ENCODE peak calls at places on chromosomes 16 and 17, in four cellular contexts. A is HAP-1, G is adipocyte, M is NCI-H1092 treated with DMSO at 0.1 percent for 48 hours. L is an unnamed sample.

GRCh38 chr17:31339906-31340661 is 18.7 kb upstream of the EVI2A start:
- DNase-seq in G (peak; percentile 70), M (no peak), A (peak; percentile 59), L (no peak)

GRCh38 chr16:64977211-64977920 is 144.5 kb downstream of the CDH11 start:
- DNase-seq in M (no peak), A (no peak), G (no peak), L (no peak)

GRCh38 chr16:72066747-72067146 is 3.7 kb downstream of the HPR start:
- DNase-seq in A (no peak), M (peak; percentile 44), G (peak; percentile 61), L (peak; percentile 12)

GRCh38 chr16:64914-65255 is 7.5 kb downstream of the RHBDF1 start:
- DNase-seq in M (no peak), A (no peak), G (no peak), L (no peak)

GRCh38 chr17:47987240-47987835 is 16.4 kb downstream of the CDK5RAP3 start:
- DNase-seq in G (peak; percentile 49), A (peak; percentile 72), M (peak; percentile 76), L (no peak)

GRCh38 chr17:77906377-77906871 is 52.1 kb upstream of the TNRC6C start:
- DNase-seq in A (no peak), G (no peak), M (no peak), L (no peak)

GRCh38 chr17:60390881-60391418 is 983 bp downstream of the USP32 start:
- DNase-seq in G (peak; percentile 78), M (peak; percentile 51), A (peak; percentile 58), L (no peak)

GRCh38 chr16:66116163-66116792 is 250.2 kb upstream of the CDH5 start:
- DNase-seq in A (no peak), G (no peak), M (no peak), L (no peak)

GRCh38 chr17:72691601-72692000 is 400.9 kb downstream of the SLC39A11 start:
- DNase-seq in A (no peak), G (peak; percentile 40), M (no peak), L (peak; percentile 60)

GRCh38 chr16:89548344-89549006 is 12.0 kb upstream of the RPL13 start:
- DNase-seq in M (no peak), A (no peak), G (no peak), L (no peak)

GRCh38 chr17:44235583-44235936 is 16.1 kb upstream of the UBTF start:
- DNase-seq in M (no peak), G (no peak), A (no peak), L (no peak)

GRCh38 chr16:27020031-27020430 is 46.7 kb upstream of the C16orf82 start:
- DNase-seq in A (no peak), G (no peak), M (no peak), L (no peak)

GRCh38 chr16:81210807-81211206 is 27.7 kb upstream of the BCO1 start:
- DNase-seq in A (no peak), G (no peak), M (peak; percentile 32), L (no peak)

GRCh38 chr17:80765241-80766022 is 220.8 kb downstream of the RPTOR start:
- DNase-seq in G (no peak), A (no peak), M (no peak), L (no peak)

GRCh38 chr17:37392024-37392590 is 14.5 kb downstream of the ACACA start:
- DNase-seq in A (no peak), M (no peak), G (peak; percentile 71), L (no peak)

GRCh38 chr17:2423271-2423670 is 22.4 kb upstream of the MNT start:
- DNase-seq in M (no peak), A (no peak), G (no peak), L (no peak)

GRCh38 chr17:43591750-43592562 is 45.8 kb upstream of the ETV4 start:
- DNase-seq in A (no peak), M (no peak), G (peak; percentile 87), L (peak; percentile 56)

GRCh38 chr16:88840589-88841215 is 16.0 kb downstream of the GALNS start:
- DNase-seq in M (no peak), A (no peak), G (no peak), L (no peak)

GRCh38 chr17:57271821-57272220 is 15.5 kb downstream of the MSI2 start:
- DNase-seq in G (no peak), M (no peak), A (peak; percentile 76), L (no peak)

GRCh38 chr17:55582910-55583309 is 71.7 kb upstream of the SMIM36 start:
- DNase-seq in G (no peak), A (no peak), M (no peak), L (no peak)

GRCh38 chr17:40548982-40549680 is 16.1 kb downstream of the CCR7 start:
- DNase-seq in G (peak; percentile 88), A (no peak), M (peak; percentile 52), L (no peak)

GRCh38 chr16:14041164-14041563 is 30.0 kb upstream of the MRTFB start:
- DNase-seq in G (no peak), A (no peak), M (no peak), L (no peak)

GRCh38 chr17:47818002-47818695 is 3.4 kb downstream of the OSBPL7 start:
- DNase-seq in G (no peak), M (no peak), A (no peak), L (no peak)

GRCh38 chr16:73142069-73142880 is 94.3 kb upstream of the ZFHX3 start:
- DNase-seq in A (no peak), M (no peak), G (no peak), L (no peak)

L was measured in GM04504.